ENCODE peak calls at places on chromosomes 16 and 17, in five cellular contexts. K is K562, Q is H1, U is GM12878, Y is HepG2. W is an unnamed sample.
A peak's percentile ranks its signal among the peaks of the same experiment; 100 is the strongest.

GRCh38 chr16:11063432-11064201 is 119.3 kb downstream of the CLEC16A start:
- DNase-seq in K (no peak), Q (no peak), Y (no peak), U (no peak), W (no peak)

GRCh38 chr17:43840814-43841213 is 6.2 kb upstream of the CD300LG start:
- DNase-seq in Q (no peak), K (peak; percentile 44), U (no peak), Y (peak; percentile 61), W (peak; percentile 82)

GRCh38 chr17:39196820-39197331 is 593 bp downstream of the CACNB1 start:
- DNase-seq in U (no peak), Y (no peak), K (no peak), Q (peak; percentile 52), W (peak; percentile 89)

GRCh38 chr16:66335704-66336329 is 30.7 kb upstream of the CDH5 start:
- DNase-seq in U (no peak), Y (no peak), K (no peak), Q (no peak), W (no peak)

GRCh38 chr17:28563475-28563874 is 7.8 kb downstream of the PIGS start:
- DNase-seq in Y (peak; percentile 73), K (no peak), Q (no peak), U (no peak), W (no peak)

GRCh38 chr16:1100084-1100800 is 4.2 kb upstream of the C1QTNF8 start:
- DNase-seq in U (no peak), Q (no peak), Y (no peak), K (no peak), W (no peak)

GRCh38 chr16:21645261-21645721 is 7.1 kb downstream of the IGSF6 start:
- DNase-seq in K (no peak), Q (no peak), U (peak; percentile 69), Y (no peak), W (no peak)

GRCh38 chr17:7912927-7913524 is 3.1 kb downstream of the RNF227 start:
- DNase-seq in Q (no peak), Y (peak; percentile 77), U (peak; percentile 43), K (peak; percentile 51), W (peak; percentile 76)

GRCh38 chr16:11431915-11432465 is 86.7 kb downstream of the RMI2 start:
- DNase-seq in Q (no peak), Y (peak; percentile 80), U (no peak), K (no peak), W (peak; percentile 10)

GRCh38 chr17:33381201-33381600 is 88.1 kb upstream of the ASIC2 start:
- DNase-seq in U (no peak), Q (no peak), Y (no peak), K (no peak), W (no peak)

GRCh38 chr16:31128711-31129567 is 6.6 kb downstream of the PRSS8 start:
- DNase-seq in K (peak; percentile 84), U (no peak), Y (no peak), Q (no peak), W (no peak)

GRCh38 chr16:10749680-10750035 is 6.0 kb downstream of the NUBP1 start:
- DNase-seq in K (no peak), U (no peak), Q (no peak), Y (no peak), W (no peak)

GRCh38 chr17:19009970-19010369 is 5.4 kb upstream of the FAM83G start:
- DNase-seq in Y (no peak), K (no peak), U (no peak), Q (no peak), W (no peak)

GRCh38 chr17:9900744-9901143 is 4.3 kb downstream of the RCVRN start:
- DNase-seq in Y (no peak), U (no peak), K (no peak), Q (no peak), W (no peak)

GRCh38 chr17:61797283-61797682 is 66.0 kb downstream of the BRIP1 start:
- DNase-seq in U (no peak), Q (no peak), K (no peak), Y (no peak), W (no peak)

GRCh38 chr17:63476857-63477470 is at the start of gene ACE:
- DNase-seq in Y (no peak), Q (peak; percentile 83), U (no peak), K (peak; percentile 69), W (peak; percentile 94)

GRCh38 chr17:6780886-6781285 is 4.9 kb downstream of the FBXO39 start:
- DNase-seq in Y (no peak), K (no peak), Q (no peak), U (no peak), W (no peak)

GRCh38 chr17:44187131-44187899 is 543 bp downstream of the TMUB2 start:
- DNase-seq in Q (peak; percentile 63), U (no peak), K (peak; percentile 85), Y (no peak), W (peak; percentile 88)

GRCh38 chr17:27181935-27182334 is 112.0 kb upstream of the WSB1 start:
- DNase-seq in U (no peak), Q (no peak), K (no peak), Y (no peak), W (no peak)

GRCh38 chr16:78647019-78647418 is 547.6 kb downstream of the WWOX start:
- DNase-seq in K (no peak), Q (no peak), Y (no peak), U (no peak), W (no peak)

GRCh38 chr16:86483-86952 is 8.5 kb downstream of the MPG start:
- DNase-seq in U (no peak), K (no peak), Y (no peak), Q (no peak), W (no peak)

GRCh38 chr16:71933913-71934696 is 38.8 kb downstream of the IST1 start:
- DNase-seq in K (peak; percentile 36), U (no peak), Q (no peak), Y (no peak), W (no peak)

GRCh38 chr17:55622547-55622946 is 100.1 kb downstream of the TMEM100 start:
- DNase-seq in U (no peak), Q (no peak), Y (no peak), K (no peak), W (no peak)

GRCh38 chr16:66131156-66131807 is 235.2 kb upstream of the CDH5 start:
- DNase-seq in Y (no peak), K (no peak), U (no peak), Q (no peak), W (no peak)

GRCh38 chr16:55576369-55576768 is 9.9 kb downstream of the CAPNS2 start:
- DNase-seq in Y (no peak), Q (no peak), U (no peak), K (no peak), W (no peak)

GRCh38 chr17:48776602-48777001 is 40.4 kb downstream of the TTLL6 start:
- DNase-seq in Q (no peak), U (no peak), Y (no peak), K (no peak), W (no peak)

GRCh38 chr17:43976956-43977837 is 23.5 kb upstream of the PYY start:
- DNase-seq in Q (no peak), Y (no peak), K (no peak), U (no peak), W (no peak)

DNA sequence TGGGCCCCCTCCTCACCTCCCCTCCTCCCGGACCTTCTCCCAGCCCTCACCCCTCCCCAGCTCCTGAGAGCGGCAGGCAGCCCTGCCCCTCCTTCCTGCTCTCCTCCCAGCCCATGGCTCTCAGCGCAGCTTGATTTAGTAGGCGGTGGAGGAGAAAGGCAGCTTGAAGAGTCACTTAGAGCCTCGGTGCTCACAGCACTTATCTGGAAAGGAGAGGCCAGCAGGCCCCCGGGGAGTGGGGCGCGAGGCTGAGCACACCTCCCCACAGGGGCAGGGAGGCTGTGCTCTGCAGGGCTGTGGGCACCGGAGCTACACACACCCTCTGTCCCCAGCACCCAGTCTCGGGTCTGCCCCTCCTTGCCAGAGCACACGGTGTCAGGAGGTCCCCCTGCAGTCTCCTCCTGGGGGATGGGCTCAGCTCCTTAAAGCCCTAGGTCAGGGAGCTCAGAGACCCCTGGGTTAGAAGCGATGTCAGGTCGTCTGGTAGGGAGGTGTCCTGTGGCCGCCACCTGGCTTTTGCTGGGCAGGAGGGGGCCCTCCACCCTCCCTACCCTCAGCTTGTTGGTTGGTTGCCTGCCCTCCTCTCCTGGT is 151.2 kb upstream of the GSE1 start:
- DNase-seq in Q (peak; percentile 76), Y (no peak), K (peak; percentile 84), U (no peak), W (peak; percentile 80)
- H3K4me3 ChIP-seq in Q (peak overlapping the region; percentile 4), Y (no peak overlapping the region), K (peak overlapping the region; percentile 34), U (no peak overlapping the region), W (peak overlapping the region; percentile 58)

DNA sequence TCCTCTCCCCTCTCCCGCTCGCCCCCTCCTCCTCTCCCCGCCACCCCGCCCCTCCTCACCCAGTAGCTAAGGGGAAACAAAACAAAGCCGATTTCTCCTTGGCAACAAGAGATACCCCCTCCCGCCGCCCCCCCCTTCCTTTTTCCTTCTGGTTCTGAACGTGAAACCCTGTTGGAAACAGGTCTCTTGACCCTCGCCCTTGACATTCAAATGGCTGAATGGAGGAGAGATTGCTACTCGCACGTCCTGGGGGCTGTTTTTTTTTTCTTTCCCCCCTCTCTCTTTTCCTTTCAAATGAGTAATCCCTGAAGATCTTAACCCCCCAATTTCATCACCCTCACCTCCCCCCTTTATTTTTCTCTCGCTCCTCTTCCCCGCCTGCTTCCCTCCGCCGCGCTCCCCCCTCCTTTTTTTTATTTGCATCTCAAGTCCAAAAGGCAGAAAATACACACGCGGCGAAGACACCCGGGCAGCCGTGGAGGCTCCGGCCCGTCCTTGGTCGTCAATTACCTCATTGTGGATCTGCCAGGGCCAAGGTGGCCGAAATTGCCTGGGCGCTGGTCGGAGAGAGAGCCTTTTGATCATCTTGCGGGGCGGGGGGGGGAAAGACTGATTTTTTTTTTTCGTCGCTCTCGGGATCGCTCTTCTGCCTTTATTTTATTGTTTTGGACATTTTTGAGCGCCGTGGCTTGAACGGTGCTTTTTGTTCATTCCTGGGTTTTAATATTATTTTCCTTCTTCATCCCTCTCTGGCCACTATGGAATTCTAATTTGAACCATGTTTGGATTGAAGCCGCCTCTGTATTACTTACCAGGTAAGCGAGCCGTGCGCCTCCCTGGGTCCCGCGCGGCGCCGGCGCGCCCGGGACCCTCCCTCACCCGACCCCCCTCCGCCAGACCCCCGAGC is 57.3 kb upstream of the GSE1 start:
- DNase-seq in K (no peak), Y (peak; percentile 55), U (no peak), Q (peak; percentile 49), W (peak; percentile 87)
- TF ChIP-seq TAF1 in K (no peak), Y (no peak), U (peak; percentile 58), Q (no peak), W (no peak)

GRCh38 chr16:51592013-51592501 is 441.0 kb upstream of the SALL1 start:
- DNase-seq in Y (no peak), Q (no peak), U (no peak), K (no peak), W (no peak)

GRCh38 chr16:51592535-51592934 is 441.5 kb upstream of the SALL1 start:
- DNase-seq in Y (no peak), K (no peak), U (no peak), Q (no peak), W (no peak)

GRCh38 chr16:51596247-51596646 is 445.2 kb upstream of the SALL1 start:
- DNase-seq in Q (no peak), Y (no peak), U (no peak), K (no peak), W (no peak)

DNA sequence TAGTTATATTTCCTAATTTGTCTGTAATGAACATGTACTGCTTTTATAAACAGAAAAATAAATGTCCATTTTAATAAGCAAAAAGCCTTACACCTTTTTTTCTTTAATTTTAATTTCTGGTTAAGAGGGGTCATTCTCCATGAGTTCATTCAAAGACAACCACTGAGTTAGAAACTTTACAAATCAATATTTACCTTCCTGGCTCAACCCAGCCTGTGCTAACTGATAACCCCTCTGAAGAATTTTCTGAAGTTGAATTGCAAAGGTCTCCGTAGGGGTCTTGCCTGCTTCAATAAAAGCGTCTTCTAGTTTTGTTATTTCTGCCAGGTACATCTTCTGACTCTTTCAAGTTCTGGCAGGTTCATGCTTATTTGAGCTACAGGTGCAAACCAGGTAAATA is 440.4 kb upstream of the SALL1 start:
- DNase-seq in U (no peak), Y (no peak), Q (no peak), K (no peak), W (no peak)
- H3K4me2 ChIP-seq in U (no peak overlapping the region), Y (no peak overlapping the region), Q (no peak overlapping the region), K (no peak overlapping the region), W (no peak overlapping the region)

GRCh38 chr16:70529051-70529777 is 5.6 kb downstream of the SF3B3 start:
- DNase-seq in Y (peak; percentile 36), K (no peak), U (no peak), Q (no peak), W (peak; percentile 46)
- H3K4me3 ChIP-seq in Y (no peak overlapping the region), K (no peak overlapping the region), U (peak overlapping the region; percentile 43), Q (no peak overlapping the region), W (peak overlapping the region; percentile 23)